ENCODE peak calls at places on chromosomes 5 and 9, in seven cellular contexts. X, J, N, H, I, Z and E are unnamed samples.

GRCh38 chr5:7501066-7501465 is 105.1 kb downstream of the ADCY2 start:
- DNase-seq in X (no peak), J (no peak), N (no peak), H (no peak), I (no peak), Z (no peak), E (no peak)

GRCh38 chr9:87667164-87667738 is 58.7 kb upstream of the CTSL start:
- DNase-seq in X (no peak), J (no peak), N (peak; percentile 28), H (no peak), I (no peak), Z (no peak), E (no peak)

GRCh38 chr9:116238225-116238624 is 84.6 kb downstream of the PAPPA start:
- DNase-seq in X (no peak), J (no peak), N (no peak), H (no peak), I (peak; percentile 91), Z (no peak), E (no peak)

GRCh38 chr5:133878236-133878555 is 90.2 kb downstream of the C5orf15 start:
- DNase-seq in X (no peak), J (no peak), N (no peak), H (no peak), I (no peak), Z (no peak), E (no peak)

GRCh38 chr5:52007230-52007858 is 624.1 kb downstream of the ISL1 start:
- DNase-seq in X (no peak), J (no peak), N (peak; percentile 27), H (no peak), I (peak; percentile 50), Z (no peak), E (no peak)

GRCh38 chr5:167967494-167968180 is 323.8 kb upstream of the WWC1 start:
- DNase-seq in X (no peak), J (no peak), N (no peak), H (no peak), I (no peak), Z (no peak), E (no peak)

GRCh38 chr5:114361724-114362196 is at the start of gene KCNN2:
- DNase-seq in X (peak; percentile 24), J (peak; percentile 71), N (peak; percentile 94), H (peak; percentile 87), I (peak; percentile 1), Z (peak; percentile 62), E (peak; percentile 78)

GRCh38 chr9:108687360-108687981 is 168.3 kb downstream of the ACTL7B start:
- DNase-seq in X (no peak), J (no peak), N (no peak), H (no peak), I (no peak), Z (no peak), E (no peak)

GRCh38 chr9:33798545-33798944 is 3.2 kb downstream of the PRSS3 start:
- DNase-seq in X (no peak), J (no peak), N (no peak), H (no peak), I (no peak), Z (no peak), E (no peak)

GRCh38 chr5:16536818-16537217 is 71.2 kb upstream of the ZNF622 start:
- DNase-seq in X (no peak), J (no peak), N (no peak), H (no peak), I (no peak), Z (no peak), E (no peak)

GRCh38 chr5:150641826-150642566 is 1.5 kb downstream of the SYNPO start:
- DNase-seq in X (no peak), J (no peak), N (no peak), H (no peak), I (no peak), Z (no peak), E (no peak)

GRCh38 chr5:150846651-150847333 is 471 bp downstream of the IRGM start:
- DNase-seq in X (peak; percentile 42), J (peak; percentile 36), N (peak; percentile 91), H (peak; percentile 27), I (peak; percentile 92), Z (peak; percentile 64), E (peak; percentile 29)

GRCh38 chr9:118222375-118222774 is 518.2 kb downstream of the TLR4 start:
- DNase-seq in X (no peak), J (no peak), N (no peak), H (peak; percentile 2), I (no peak), Z (no peak), E (no peak)

GRCh38 chr9:32550046-32550608 is 2.0 kb upstream of the SMIM27 start:
- DNase-seq in X (no peak), J (no peak), N (no peak), H (no peak), I (peak; percentile 43), Z (no peak), E (no peak)

GRCh38 chr5:178421128-178421527 is 169.1 kb downstream of the COL23A1 start:
- DNase-seq in X (no peak), J (no peak), N (no peak), H (no peak), I (no peak), Z (no peak), E (no peak)

GRCh38 chr9:116857321-116857720 is 170.2 kb downstream of the TRIM32 start:
- DNase-seq in X (no peak), J (no peak), N (no peak), H (no peak), I (no peak), Z (no peak), E (no peak)

GRCh38 chr9:6512085-6512657 is 99.2 kb downstream of the UHRF2 start:
- DNase-seq in X (no peak), J (no peak), N (no peak), H (no peak), I (peak; percentile 60), Z (no peak), E (no peak)

GRCh38 chr9:137506274-137506673 is 43.9 kb downstream of the PNPLA7 start:
- DNase-seq in X (no peak), J (no peak), N (no peak), H (no peak), I (no peak), Z (no peak), E (no peak)

GRCh38 chr5:14179446-14179845 is 36.3 kb downstream of the TRIO start:
- DNase-seq in X (no peak), J (no peak), N (no peak), H (no peak), I (peak; percentile 60), Z (no peak), E (no peak)

GRCh38 chr9:35267716-35268115 is 105.9 kb downstream of the UNC13B start:
- DNase-seq in X (no peak), J (no peak), N (no peak), H (no peak), I (peak; percentile 66), Z (no peak), E (no peak)

GRCh38 chr9:136138566-136138965 is 19.9 kb upstream of the TMEM250 start:
- DNase-seq in X (no peak), J (no peak), N (no peak), H (peak; percentile 66), I (no peak), Z (no peak), E (peak; percentile 92)

GRCh38 chr5:122183795-122184185 is 54.4 kb downstream of the ZNF474 start:
- DNase-seq in X (no peak), J (no peak), N (no peak), H (no peak), I (no peak), Z (no peak), E (no peak)

DNA sequence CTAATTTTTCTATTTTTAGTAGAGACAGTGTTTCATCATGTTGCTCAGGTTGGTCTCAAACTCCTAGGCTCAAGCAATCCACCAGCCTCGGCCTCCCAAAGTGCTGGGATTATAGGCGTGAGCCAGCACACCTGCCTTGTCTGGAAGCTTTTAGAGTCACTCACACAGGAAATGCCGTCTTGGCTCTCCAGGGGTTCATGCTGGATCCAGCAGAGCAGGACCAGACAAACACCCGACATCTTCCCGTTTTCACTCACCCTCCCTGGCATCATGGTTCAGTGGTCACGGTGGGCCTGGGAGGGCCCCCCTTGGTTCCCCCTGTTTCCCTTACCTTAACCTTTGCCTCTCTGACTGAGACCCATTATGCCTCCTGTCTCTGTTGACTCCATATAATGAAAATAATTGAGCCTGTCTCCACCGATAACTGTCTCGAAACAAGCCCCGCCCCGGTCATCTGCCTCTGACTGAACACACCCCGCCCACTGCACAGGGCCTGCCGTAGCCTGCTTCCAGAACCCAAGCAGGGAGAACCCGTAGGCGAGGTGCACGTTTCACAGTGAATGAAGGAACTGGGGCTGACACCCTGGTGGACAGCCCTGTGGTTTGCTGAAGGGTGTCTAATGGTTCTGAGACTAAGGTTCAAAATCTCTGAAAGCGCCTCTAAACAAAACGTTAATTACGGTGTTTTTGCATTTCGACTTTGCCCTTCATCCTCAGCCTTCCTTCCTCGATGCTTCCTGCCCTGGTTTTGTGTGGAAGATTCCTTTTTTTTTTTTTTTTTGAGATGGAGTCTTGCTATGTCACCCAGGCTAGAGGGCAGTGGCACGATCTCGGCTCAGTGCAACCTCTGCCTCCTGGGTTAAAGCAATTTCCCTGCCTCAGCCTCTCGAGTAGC is 39.7 kb upstream of the SPRY4 start:
- DNase-seq in X (peak; percentile 83), J (no peak), N (no peak), H (no peak), I (no peak), Z (no peak), E (no peak)
- TF ChIP-seq CTCF in X (no peak), J (no peak), N (no peak), H (no peak), I (no peak), Z (no peak), E (no peak)

GRCh38 chr5:140133514-140134167 is 7.9 kb downstream of the IGIP start:
- DNase-seq in X (no peak), J (no peak), N (no peak), H (no peak), I (no peak), Z (peak; percentile 43), E (no peak)
- TF ChIP-seq CTCF in X (no peak), J (no peak), N (no peak), H (no peak), I (no peak), Z (no peak), E (no peak)

GRCh38 chr5:141914797-141915196 is 8.9 kb upstream of the DELE1 start:
- DNase-seq in X (no peak), J (no peak), N (no peak), H (no peak), I (no peak), Z (no peak), E (no peak)

GRCh38 chr5:141915881-141916336 is 7.8 kb upstream of the DELE1 start:
- DNase-seq in X (no peak), J (no peak), N (no peak), H (no peak), I (no peak), Z (no peak), E (no peak)

GRCh38 chr5:141913560-141913959 is 10.1 kb upstream of the DELE1 start:
- DNase-seq in X (no peak), J (no peak), N (no peak), H (no peak), I (no peak), Z (no peak), E (no peak)

GRCh38 chr5:141916522-141916921 is 7.1 kb upstream of the DELE1 start:
- DNase-seq in X (no peak), J (no peak), N (no peak), H (no peak), I (no peak), Z (no peak), E (no peak)

GRCh38 chr5:141914154-141914743 is 9.4 kb upstream of the DELE1 start:
- DNase-seq in X (no peak), J (peak; percentile 59), N (peak; percentile 82), H (no peak), I (no peak), Z (no peak), E (no peak)
- TF ChIP-seq CTCF in X (no peak), J (peak; percentile 55), N (peak; percentile 29), H (peak; percentile 13), I (peak; percentile 22), Z (no peak), E (no peak)

GRCh38 chr5:106454651-106455415 is 1215.9 kb downstream of the EFNA5 start:
- DNase-seq in X (no peak), J (peak; percentile 11), N (no peak), H (peak; percentile 29), I (peak; percentile 27), Z (no peak), E (no peak)
- TF ChIP-seq CTCF in X (peak; percentile 28), J (peak; percentile 61), N (peak; percentile 31), H (peak; percentile 87), I (peak; percentile 40), Z (no peak), E (peak; percentile 79)